ENCODE peak calls at places on chromosomes 7 and 10, in ten cellular contexts. Q, T, F, Y, N, L, G, H, V and U are unnamed samples.

GRCh38 chr10:3580565-3580964 is 204.4 kb downstream of the KLF6 start:
- DNase-seq in Q (no peak), T (no peak), F (no peak), Y (no peak), N (no peak), L (no peak), G (no peak), H (no peak), V (no peak), U (no peak)

GRCh38 chr7:149329787-149330334 is 67.9 kb downstream of the ZNF783 start:
- DNase-seq in Q (no peak), T (no peak), F (no peak), Y (peak), N (no peak), L (no peak), G (no peak), H (no peak), V (no peak), U (no peak)

GRCh38 chr7:4026941-4027340 is 655.2 kb upstream of the FOXK1 start:
- DNase-seq in Q (no peak), T (no peak), F (no peak), Y (no peak), N (no peak), L (no peak), G (no peak), H (no peak), V (no peak), U (no peak)

GRCh38 chr10:4006051-4006450 is 221.0 kb upstream of the KLF6 start:
- DNase-seq in Q (no peak), T (no peak), F (no peak), Y (no peak), N (no peak), L (no peak), G (no peak), H (no peak), V (no peak), U (no peak)

GRCh38 chr7:123535517-123535916 is 1.1 kb upstream of the IQUB start:
- DNase-seq in Q (no peak), T (no peak), F (no peak), Y (no peak), N (no peak), L (no peak), G (no peak), H (no peak), V (no peak), U (no peak)

GRCh38 chr10:126191192-126191591 is 197.1 kb downstream of the ADAM12 start:
- DNase-seq in Q (no peak), T (no peak), F (no peak), Y (no peak), N (no peak), L (no peak), G (no peak), H (no peak), V (no peak), U (no peak)

GRCh38 chr10:62980697-62981495 is 152.2 kb upstream of the NRBF2 start:
- DNase-seq in Q (no peak), T (no peak), F (no peak), Y (no peak), N (no peak), L (no peak), G (no peak), H (no peak), V (no peak), U (no peak)

GRCh38 chr10:129385600-129385999 is 81.4 kb upstream of the MGMT start:
- DNase-seq in Q (no peak), T (no peak), F (no peak), Y (no peak), N (no peak), L (no peak), G (no peak), H (no peak), V (no peak), U (no peak)

GRCh38 chr10:18607503-18607902 is 43.9 kb downstream of the NSUN6 start:
- DNase-seq in Q (no peak), T (no peak), F (no peak), Y (peak), N (peak), L (peak), G (no peak), H (peak), V (no peak), U (no peak)

GRCh38 chr7:24826662-24827020 is 69.4 kb upstream of the GSDME start:
- DNase-seq in Q (no peak), T (no peak), F (no peak), Y (no peak), N (no peak), L (no peak), G (no peak), H (no peak), V (no peak), U (no peak)

GRCh38 chr10:59708816-59709471 is 706 bp downstream of the SLC16A9 start:
- DNase-seq in Q (no peak), T (peak), F (peak), Y (no peak), N (peak), L (no peak), G (no peak), H (peak), V (peak), U (no peak)

GRCh38 chr7:7181519-7182155 is 707 bp upstream of the C1GALT1 start:
- DNase-seq in Q (peak), T (peak), F (peak), Y (peak), N (no peak), L (peak), G (no peak), H (peak), V (peak), U (no peak)

GRCh38 chr7:156473476-156474240 is 166.9 kb upstream of the RNF32 start:
- DNase-seq in Q (no peak), T (peak), F (peak), Y (peak), N (peak), L (peak), G (no peak), H (peak), V (peak), U (peak)

GRCh38 chr7:157736341-157736740 is 399.5 kb downstream of the DNAJB6 start:
- DNase-seq in Q (no peak), T (no peak), F (no peak), Y (no peak), N (no peak), L (no peak), G (no peak), H (no peak), V (no peak), U (no peak)

GRCh38 chr10:86725980-86726976 is 30.1 kb upstream of the BMPR1A start:
- DNase-seq in Q (no peak), T (no peak), F (no peak), Y (no peak), N (no peak), L (no peak), G (no peak), H (no peak), V (no peak), U (no peak)

GRCh38 chr10:86721232-86721631 is 35.2 kb upstream of the BMPR1A start:
- DNase-seq in Q (no peak), T (no peak), F (no peak), Y (no peak), N (no peak), L (no peak), G (peak), H (no peak), V (no peak), U (no peak)

GRCh38 chr10:86727459-86727858 is 29.0 kb upstream of the BMPR1A start:
- DNase-seq in Q (no peak), T (no peak), F (no peak), Y (no peak), N (no peak), L (no peak), G (no peak), H (no peak), V (no peak), U (no peak)

GRCh38 chr10:86723009-86723408 is 33.4 kb upstream of the BMPR1A start:
- DNase-seq in Q (no peak), T (no peak), F (no peak), Y (no peak), N (no peak), L (no peak), G (no peak), H (no peak), V (no peak), U (no peak)

GRCh38 chr10:86724445-86724844 is 32.0 kb upstream of the BMPR1A start:
- DNase-seq in Q (no peak), T (no peak), F (no peak), Y (no peak), N (no peak), L (no peak), G (no peak), H (no peak), V (no peak), U (no peak)
- TF ChIP-seq CTCF in Q (no peak), T (no peak), F (no peak), Y (no peak), N (no peak), L (no peak), G (no peak), H (no peak), V (no peak), U (no peak)

DNA sequence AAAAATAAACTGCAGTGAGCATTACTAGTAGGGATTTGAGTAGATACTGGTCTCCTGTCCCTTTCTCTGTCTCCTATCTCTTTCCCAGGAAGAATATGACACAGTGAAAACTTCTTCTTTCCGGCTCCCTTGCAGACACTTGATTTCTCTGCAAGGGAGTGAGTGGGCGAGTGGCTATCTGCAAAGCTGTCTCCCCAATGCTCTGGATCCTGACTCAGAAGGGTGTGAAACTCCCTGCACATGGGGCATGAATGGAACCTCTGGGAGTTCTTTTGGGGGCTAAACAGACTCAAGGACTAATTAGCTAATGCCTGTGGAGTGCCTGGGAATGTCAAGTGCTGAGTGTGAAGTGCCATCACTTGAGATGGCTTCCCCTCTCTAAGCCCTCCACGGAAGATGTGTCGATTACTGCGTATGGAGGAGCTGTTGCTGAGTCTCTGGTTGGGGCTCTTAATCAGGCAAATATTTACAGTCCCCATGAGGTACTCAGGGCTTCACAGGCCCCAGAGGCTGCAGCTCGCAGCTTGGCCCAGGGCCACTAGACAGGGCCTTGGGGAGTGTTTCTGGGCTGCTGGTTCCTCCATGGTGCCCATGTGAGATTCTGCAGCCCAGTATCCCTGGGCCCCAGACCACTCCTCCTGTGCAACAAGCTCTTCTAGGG is 139.8 kb downstream of the RPS24 start:
- DNase-seq in Q (no peak), T (no peak), F (no peak), Y (no peak), N (no peak), L (no peak), G (no peak), H (no peak), V (no peak), U (no peak)
- TF ChIP-seq CTCF in Q (no peak), T (no peak), F (no peak), Y (no peak), N (no peak), L (no peak), G (no peak), H (no peak), V (no peak), U (no peak)

GRCh38 chr7:151117565-151117964 is 31.3 kb downstream of the AGAP3 start:
- DNase-seq in Q (peak), T (no peak), F (no peak), Y (no peak), N (no peak), L (no peak), G (no peak), H (no peak), V (no peak), U (no peak)
- TF ChIP-seq CTCF in Q (no peak), T (no peak), F (no peak), Y (no peak), N (no peak), L (no peak), G (no peak), H (no peak), V (no peak), U (no peak)

DNA sequence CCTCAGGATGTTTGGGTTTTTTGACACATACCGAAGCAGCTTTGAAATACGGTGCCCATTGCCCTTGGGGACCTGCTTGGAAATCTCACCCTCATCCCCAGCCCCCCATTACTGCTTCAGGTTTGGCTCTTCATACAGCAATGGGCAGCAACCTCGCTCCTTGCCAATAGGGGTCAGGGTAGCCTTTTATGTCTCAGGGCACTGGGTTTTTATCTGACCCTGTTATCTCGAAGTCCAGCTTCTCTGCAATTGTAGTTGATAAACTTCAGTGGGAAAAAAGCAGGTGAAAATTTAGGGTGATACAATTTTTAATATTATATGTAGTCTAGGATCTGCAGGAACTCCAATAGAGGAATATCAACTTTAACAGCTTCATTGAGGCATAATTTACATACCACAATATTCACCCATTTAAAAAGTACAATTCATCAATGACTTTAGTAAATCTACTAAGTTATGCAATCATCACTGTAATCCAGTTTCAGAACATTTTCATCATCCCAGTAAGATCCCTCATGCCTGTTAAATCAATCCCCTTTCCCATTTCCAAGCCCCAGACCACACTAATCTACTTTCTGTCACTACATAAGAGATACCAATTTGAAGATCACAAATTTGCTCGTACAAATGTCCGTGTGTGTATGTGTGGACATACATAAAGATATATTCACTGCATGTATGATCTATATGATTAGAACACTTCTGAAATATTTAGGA is 386.2 kb downstream of the KCNMA1 start:
- DNase-seq in Q (no peak), T (peak), F (no peak), Y (peak), N (peak), L (peak), G (no peak), H (peak), V (peak), U (no peak)
- TF ChIP-seq CTCF in Q (no peak), T (peak), F (no peak), Y (peak), N (peak), L (peak), G (no peak), H (peak), V (peak), U (peak)

GRCh38 chr7:27921081-27921836 is 181.3 kb downstream of the TAX1BP1 start:
- DNase-seq in Q (no peak), T (no peak), F (peak), Y (peak), N (no peak), L (peak), G (no peak), H (peak), V (no peak), U (no peak)
- TF ChIP-seq CTCF in Q (peak), T (peak), F (peak), Y (peak), N (peak), L (peak), G (peak), H (peak), V (no peak), U (peak)

GRCh38 chr7:15889501-15889900 is 203.0 kb upstream of the MEOX2 start:
- DNase-seq in Q (no peak), T (peak), F (no peak), Y (peak), N (peak), L (peak), G (no peak), H (no peak), V (peak), U (no peak)
- TF ChIP-seq CTCF in Q (no peak), T (peak), F (no peak), Y (no peak), N (peak), L (peak), G (no peak), H (no peak), V (no peak), U (peak)

GRCh38 chr10:73922864-73923133 is 11.9 kb downstream of the PLAU start:
- DNase-seq in Q (no peak), T (no peak), F (no peak), Y (no peak), N (no peak), L (no peak), G (no peak), H (no peak), V (no peak), U (no peak)

GRCh38 chr10:73917566-73918305 is 6.8 kb downstream of the PLAU start:
- DNase-seq in Q (no peak), T (no peak), F (no peak), Y (no peak), N (no peak), L (no peak), G (no peak), H (no peak), V (no peak), U (no peak)

GRCh38 chr10:73922007-73922863 is 11.3 kb downstream of the PLAU start:
- DNase-seq in Q (no peak), T (no peak), F (no peak), Y (no peak), N (no peak), L (no peak), G (no peak), H (peak), V (no peak), U (no peak)

GRCh38 chr10:73916761-73917470 is 6.0 kb downstream of the PLAU start:
- DNase-seq in Q (no peak), T (no peak), F (no peak), Y (no peak), N (no peak), L (no peak), G (no peak), H (peak), V (no peak), U (no peak)

GRCh38 chr10:73920084-73920483 is 9.2 kb downstream of the PLAU start:
- DNase-seq in Q (no peak), T (no peak), F (peak), Y (no peak), N (no peak), L (peak), G (peak), H (peak), V (no peak), U (no peak)
- TF ChIP-seq CTCF in Q (no peak), T (no peak), F (no peak), Y (no peak), N (no peak), L (no peak), G (no peak), H (no peak), V (no peak), U (no peak)

DNA sequence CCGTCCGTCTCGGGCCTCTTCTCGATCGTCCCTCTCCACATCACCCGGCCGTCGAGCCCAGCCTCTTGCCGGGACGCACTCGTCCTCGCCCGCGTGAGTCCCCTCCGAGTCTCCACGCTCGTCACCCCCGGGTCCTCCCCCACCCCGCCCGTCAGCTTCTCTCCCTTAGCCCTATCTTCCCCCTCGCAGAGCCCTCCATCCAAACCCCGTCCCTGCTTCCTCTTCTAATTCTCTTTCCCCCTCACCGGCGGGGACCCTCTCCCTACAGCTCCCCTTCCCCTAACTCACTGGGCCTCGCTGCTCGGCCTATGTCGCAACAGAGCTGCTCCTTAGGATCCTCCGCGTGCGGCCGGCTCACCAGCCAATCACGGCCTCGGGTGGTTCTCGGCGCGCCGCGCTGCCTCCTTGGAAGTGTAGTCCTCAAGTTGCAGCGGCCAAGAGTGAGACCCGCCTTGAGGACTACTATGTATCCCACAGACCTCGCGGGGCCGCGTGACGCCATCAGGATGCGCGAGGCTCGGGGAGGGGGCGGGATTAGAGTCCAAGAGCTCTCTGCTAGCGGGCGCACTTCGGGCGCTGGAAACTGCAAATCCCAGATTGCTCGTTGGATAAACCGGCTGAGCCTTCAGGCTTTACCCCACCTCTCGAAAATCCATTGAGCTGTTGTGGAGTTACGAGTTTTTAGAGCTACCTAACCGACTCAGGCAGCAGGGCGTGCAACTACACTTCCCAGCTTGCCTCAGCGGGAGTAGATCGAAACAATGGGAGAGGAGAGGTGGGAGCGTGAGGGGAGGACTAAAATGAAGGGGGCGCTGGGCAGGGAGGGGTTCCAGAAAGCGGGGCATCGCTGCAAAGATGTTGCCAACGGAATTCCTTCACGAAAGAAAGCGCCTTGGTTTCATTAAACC is at the start of gene ABCF2:
- DNase-seq in Q (peak), T (peak), F (peak), Y (peak), N (peak), L (peak), G (peak), H (peak), V (peak), U (peak)
- TF ChIP-seq CTCF in Q (no peak), T (no peak), F (no peak), Y (no peak), N (no peak), L (no peak), G (no peak), H (no peak), V (no peak), U (no peak)

DNA sequence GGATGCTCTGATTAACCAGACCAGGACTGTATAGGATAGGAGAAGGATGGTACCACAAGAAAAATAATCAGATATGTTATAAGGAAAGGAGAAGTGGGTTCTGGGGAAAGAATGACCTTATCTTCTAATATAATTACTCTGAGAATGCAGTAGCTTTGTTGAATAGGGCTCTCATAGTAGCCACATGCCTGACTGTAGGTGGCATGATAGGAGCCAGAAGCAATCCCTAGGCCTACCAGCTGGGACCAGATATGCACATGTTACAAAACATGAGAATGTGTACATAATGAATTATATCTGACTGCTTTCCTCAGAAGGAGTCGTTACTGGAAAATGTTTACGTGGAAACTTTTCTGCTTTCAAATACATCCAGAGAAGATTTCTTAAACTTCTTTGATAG is 53.2 kb upstream of the FAM3C start:
- DNase-seq in Q (no peak), T (no peak), F (no peak), Y (no peak), N (no peak), L (peak), G (no peak), H (no peak), V (no peak), U (no peak)
- TF ChIP-seq CTCF in Q (no peak), T (no peak), F (no peak), Y (no peak), N (no peak), L (peak), G (no peak), H (no peak), V (no peak), U (no peak)

DNA sequence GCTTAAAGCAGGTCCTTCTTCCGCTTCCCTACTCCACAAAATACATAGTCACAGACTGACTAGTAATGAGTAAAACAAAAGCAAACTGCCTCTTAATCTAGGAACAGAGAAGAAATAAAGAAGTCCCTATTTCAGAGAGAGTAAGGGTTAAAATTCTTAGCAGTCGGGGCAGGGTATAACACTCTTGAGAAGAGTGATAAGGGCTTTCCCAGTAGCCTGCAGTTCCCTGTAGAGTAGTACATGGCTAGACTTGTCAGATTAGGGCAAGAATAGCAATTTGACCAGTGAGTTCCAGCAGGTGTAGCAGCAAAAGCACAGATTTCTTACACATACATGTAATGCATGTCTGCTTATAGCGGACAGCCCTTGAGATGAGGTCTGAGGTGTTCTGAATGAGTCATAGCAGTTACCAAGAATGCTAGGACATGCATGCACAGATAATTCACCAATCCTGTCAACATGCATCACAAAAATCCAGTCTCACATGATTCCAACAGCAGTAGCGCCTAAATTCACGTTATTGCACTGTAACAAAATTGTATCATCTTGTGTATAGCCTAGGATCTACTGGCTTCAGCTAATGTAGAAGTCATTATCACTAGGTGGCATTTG is 40.7 kb downstream of the BTRC start:
- DNase-seq in Q (no peak), T (no peak), F (no peak), Y (no peak), N (no peak), L (no peak), G (no peak), H (no peak), V (no peak), U (no peak)
- TF ChIP-seq CTCF in Q (no peak), T (no peak), F (no peak), Y (no peak), N (no peak), L (no peak), G (no peak), H (no peak), V (no peak), U (no peak)